ENCODE peak calls at places on chromosome 14, in ten cellular contexts. C, J, Y, O, M, W, G, L, Z and V are unnamed samples.

GRCh38 chr14:106044949-106045596 is 518.7 kb downstream of the TMEM121 start:
- DNase-seq in C (no peak), J (no peak), Y (peak), O (no peak), M (no peak), W (peak), G (peak), L (peak), Z (no peak), V (no peak)

GRCh38 chr14:68401320-68401719 is 391.5 kb downstream of the ZFP36L1 start:
- DNase-seq in C (no peak), J (peak), Y (no peak), O (no peak), M (no peak), W (no peak), G (no peak), L (no peak), Z (no peak), V (peak)

GRCh38 chr14:28101992-28102391 is 664.6 kb upstream of the FOXG1 start:
- DNase-seq in C (no peak), J (no peak), Y (no peak), O (no peak), M (no peak), W (no peak), G (no peak), L (no peak), Z (no peak), V (no peak)

GRCh38 chr14:50003213-50004021 is 110.5 kb downstream of the ARF6 start:
- DNase-seq in C (peak), J (peak), Y (peak), O (peak), M (peak), W (peak), G (peak), L (peak), Z (peak), V (no peak)

GRCh38 chr14:100840751-100841444 is 15.0 kb downstream of the MEG3 start:
- DNase-seq in C (no peak), J (no peak), Y (no peak), O (no peak), M (no peak), W (no peak), G (no peak), L (peak), Z (no peak), V (no peak)

GRCh38 chr14:50067723-50068495 is 48.5 kb downstream of the VCPKMT start:
- DNase-seq in C (no peak), J (peak), Y (peak), O (peak), M (no peak), W (peak), G (no peak), L (no peak), Z (peak), V (peak)

GRCh38 chr14:74882103-74882920 is 596 bp downstream of the DLST start:
- DNase-seq in C (peak), J (peak), Y (peak), O (peak), M (peak), W (peak), G (peak), L (no peak), Z (peak), V (no peak)

GRCh38 chr14:50434530-50434929 is 37.8 kb upstream of the CDKL1 start:
- DNase-seq in C (no peak), J (no peak), Y (no peak), O (no peak), M (no peak), W (no peak), G (no peak), L (no peak), Z (no peak), V (no peak)

GRCh38 chr14:22658951-22659350 is 14.8 kb upstream of the OR6J1 start:
- DNase-seq in C (no peak), J (no peak), Y (no peak), O (no peak), M (no peak), W (no peak), G (no peak), L (no peak), Z (no peak), V (no peak)
- TF ChIP-seq CTCF in C (no peak), J (no peak), Y (no peak), O (no peak), M (no peak), W (no peak), G (no peak), L (no peak), Z (no peak), V (no peak)

GRCh38 chr14:29643415-29644206 is 284.0 kb downstream of the PRKD1 start:
- DNase-seq in C (no peak), J (peak), Y (peak), O (no peak), M (no peak), W (peak), G (no peak), L (no peak), Z (no peak), V (no peak)
- H3K4me3 ChIP-seq in C (no peak), J (no peak), Y (no peak), O (no peak), M (no peak), W (no peak), G (no peak), L (no peak), Z (no peak), V (no peak)

GRCh38 chr14:77275041-77275854 is 4.2 kb upstream of the NGB start:
- DNase-seq in C (no peak), J (no peak), Y (no peak), O (no peak), M (no peak), W (no peak), G (no peak), L (no peak), Z (no peak), V (no peak)
- TF ChIP-seq CTCF in C (no peak), J (no peak), Y (no peak), O (no peak), M (no peak), W (no peak), G (no peak), L (no peak), Z (no peak), V (no peak)

DNA sequence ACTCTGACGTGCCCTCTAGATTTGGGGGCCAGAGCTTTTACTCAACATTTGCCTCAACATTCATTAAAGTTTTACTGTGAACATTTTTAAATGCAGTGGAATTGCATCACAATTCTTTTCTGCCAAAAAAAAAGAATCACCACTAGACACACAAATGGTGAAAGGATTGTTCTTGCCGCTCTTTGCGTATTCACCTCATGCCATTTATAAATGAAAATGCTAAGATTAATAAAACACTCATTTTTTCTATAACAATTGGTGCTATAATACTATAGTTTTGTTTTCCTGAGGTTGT is 985 bp downstream of the RHOJ start:
- DNase-seq in C (no peak), J (no peak), Y (peak), O (no peak), M (no peak), W (no peak), G (no peak), L (no peak), Z (no peak), V (no peak)
- H3K4me3 ChIP-seq in C (peak), J (peak), Y (no peak), O (no peak), M (peak), W (peak), G (no peak), L (peak), Z (peak), V (peak)

GRCh38 chr14:92325835-92326234 is 2.9 kb downstream of the SLC24A4 start:
- DNase-seq in C (no peak), J (no peak), Y (no peak), O (no peak), M (no peak), W (no peak), G (no peak), L (no peak), Z (no peak), V (no peak)
- TF ChIP-seq CTCF in C (no peak), J (no peak), Y (no peak), O (peak), M (no peak), W (no peak), G (no peak), L (no peak), Z (peak), V (no peak)

GRCh38 chr14:59187802-59188460 is 536 bp upstream of the DAAM1 start:
- DNase-seq in C (peak), J (no peak), Y (no peak), O (peak), M (no peak), W (peak), G (peak), L (no peak), Z (no peak), V (no peak)

GRCh38 chr14:59184396-59184795 is 4.1 kb upstream of the DAAM1 start:
- DNase-seq in C (no peak), J (no peak), Y (no peak), O (no peak), M (no peak), W (no peak), G (no peak), L (no peak), Z (no peak), V (no peak)

GRCh38 chr14:59188461-59189280 is at the start of gene DAAM1:
- DNase-seq in C (peak), J (peak), Y (peak), O (peak), M (peak), W (peak), G (peak), L (peak), Z (peak), V (peak)

GRCh38 chr14:59185676-59186075 is 2.8 kb upstream of the DAAM1 start:
- DNase-seq in C (no peak), J (no peak), Y (no peak), O (no peak), M (no peak), W (no peak), G (no peak), L (no peak), Z (no peak), V (no peak)

DNA sequence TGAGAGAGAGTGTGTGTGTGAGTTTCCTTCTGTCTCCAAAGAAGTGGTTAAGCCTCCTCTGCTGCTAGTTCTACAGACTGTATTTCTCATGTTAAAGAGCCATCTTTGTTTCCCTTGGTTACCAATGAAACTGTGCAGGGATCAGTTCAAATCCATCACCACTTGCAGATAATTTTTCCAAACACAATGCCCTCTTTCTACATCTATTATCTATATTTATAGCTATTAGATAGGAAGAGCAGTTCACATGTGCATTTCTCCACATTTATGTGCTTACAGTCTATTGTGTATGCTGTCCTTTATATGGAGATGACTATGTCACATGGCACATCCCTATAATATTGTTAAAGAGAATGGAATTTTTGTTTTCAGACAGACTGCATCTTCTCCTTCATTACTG is 2.2 kb upstream of the DAAM1 start:
- DNase-seq in C (no peak), J (no peak), Y (no peak), O (no peak), M (no peak), W (no peak), G (no peak), L (no peak), Z (no peak), V (no peak)
- H3K4me3 ChIP-seq in C (no peak), J (no peak), Y (no peak), O (no peak), M (no peak), W (no peak), G (no peak), L (no peak), Z (no peak), V (no peak)

DNA sequence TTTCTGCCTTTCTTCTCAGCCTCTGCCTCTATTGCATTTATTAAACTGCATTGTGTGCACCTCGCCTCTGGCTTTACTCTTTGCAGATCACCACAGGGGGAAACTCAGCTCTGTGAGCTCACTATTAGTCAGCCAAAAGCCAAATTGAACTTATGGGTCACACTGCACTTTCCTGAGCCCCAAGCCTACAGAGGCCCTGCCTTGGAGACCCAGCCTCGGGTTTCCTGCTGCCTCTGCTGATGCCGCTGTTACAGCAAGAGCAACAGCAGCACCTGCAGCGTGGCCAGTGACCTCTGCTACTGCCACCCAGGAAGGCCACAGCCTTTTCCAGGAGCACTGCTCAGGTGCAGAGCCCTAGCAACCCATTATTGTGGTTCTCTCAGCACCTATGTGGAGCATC is 122.5 kb downstream of the DAD1 start:
- DNase-seq in C (no peak), J (peak), Y (peak), O (peak), M (no peak), W (no peak), G (peak), L (no peak), Z (peak), V (no peak)
- TF ChIP-seq CTCF in C (no peak), J (no peak), Y (no peak), O (no peak), M (no peak), W (no peak), G (no peak), L (no peak), Z (no peak), V (no peak)

DNA sequence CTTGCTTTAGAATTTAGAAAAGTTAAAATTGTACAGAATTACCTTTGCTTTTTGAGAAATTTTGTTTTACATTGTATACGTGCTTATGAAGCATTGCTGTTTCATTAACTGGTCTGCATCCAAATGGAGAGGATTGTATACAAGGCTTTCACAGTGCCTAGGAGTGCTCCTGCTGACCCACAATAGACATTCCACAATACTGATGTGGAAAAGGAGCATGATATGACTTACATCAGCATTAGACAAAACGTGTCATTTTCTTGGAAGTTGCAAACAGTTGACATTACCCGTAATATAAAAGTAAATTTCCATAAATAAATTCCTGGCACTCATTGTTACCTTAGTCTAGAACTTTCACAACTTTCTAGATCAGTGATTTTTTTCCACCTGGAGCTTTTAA is 1.9 kb downstream of the PRKD1 start:
- DNase-seq in C (no peak), J (no peak), Y (peak), O (no peak), M (no peak), W (no peak), G (no peak), L (no peak), Z (no peak), V (no peak)
- H3K4me3 ChIP-seq in C (peak), J (no peak), Y (peak), O (peak), M (peak), W (peak), G (no peak), L (peak), Z (no peak), V (peak)

DNA sequence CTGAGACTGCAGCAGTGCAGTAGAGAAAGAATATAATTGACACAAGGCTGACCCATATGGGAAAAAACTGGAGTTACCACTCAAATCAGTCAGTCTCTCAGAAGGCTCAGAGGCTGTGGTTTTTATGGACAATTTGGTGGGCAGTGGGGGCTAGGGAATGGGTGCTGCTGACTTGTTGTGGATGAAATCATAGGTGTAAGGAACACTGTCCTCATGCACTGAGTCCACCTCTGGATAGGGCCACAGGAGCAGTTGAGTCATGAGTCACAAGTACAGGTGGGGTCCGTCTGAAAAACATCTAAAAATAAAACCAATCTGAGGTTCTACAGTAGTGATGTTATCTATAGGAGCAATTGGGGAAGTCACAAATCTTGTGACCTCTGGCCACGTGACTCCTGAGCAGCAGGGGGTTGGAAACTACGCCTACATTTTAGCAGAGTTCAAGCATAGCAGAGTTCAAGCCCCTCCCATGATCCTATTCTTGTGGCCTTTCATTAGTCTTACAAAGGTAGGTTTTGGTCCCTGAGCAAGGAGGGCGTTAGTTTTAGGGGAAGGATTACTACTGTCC is 18.1 kb upstream of the SGPP1 start:
- DNase-seq in C (no peak), J (no peak), Y (no peak), O (no peak), M (no peak), W (no peak), G (peak), L (no peak), Z (no peak), V (no peak)
- TF ChIP-seq CTCF in C (no peak), J (no peak), Y (no peak), O (no peak), M (no peak), W (no peak), G (no peak), L (no peak), Z (no peak), V (no peak)